ENCODE peak calls at places on chromosome 1, in eight cellular contexts. P is left ventricle myocardium inferior, J is epithelial cell of esophagus, K is stomach, L is body of pancreas, Q is HepG2, G is GM23338, X is astrocyte of the cerebellum. Z is an unnamed sample.

GRCh38 chr1:152398812-152399698 is 15.0 kb downstream of the CRNN start:
- DNase-seq in P (no peak), J (peak), K (no peak), L (peak), Q (peak), G (peak), X (no peak), Z (no peak)

GRCh38 chr1:39538531-39539251 is 37.9 kb downstream of the PABPC4 start:
- DNase-seq in P (no peak), J (no peak), K (no peak), L (no peak), Q (no peak), G (no peak), X (no peak), Z (no peak)

GRCh38 chr1:66285618-66286270 is 248.2 kb upstream of the SGIP1 start:
- DNase-seq in P (no peak), J (peak), K (no peak), L (no peak), Q (no peak), G (no peak), X (no peak), Z (no peak)

GRCh38 chr1:27086026-27086425 is 68.9 kb downstream of the SLC9A1 start:
- DNase-seq in P (no peak), J (no peak), K (no peak), L (no peak), Q (no peak), G (no peak), X (no peak), Z (no peak)

GRCh38 chr1:170765712-170766330 is 101.9 kb downstream of the PRRX1 start:
- DNase-seq in P (no peak), J (peak), K (no peak), L (no peak), Q (no peak), G (peak), X (peak), Z (no peak)

GRCh38 chr1:247747616-247748015 is 325 bp downstream of the OR14A2 start:
- DNase-seq in P (no peak), J (no peak), K (no peak), L (no peak), Q (no peak), G (no peak), X (peak), Z (no peak)

GRCh38 chr1:183137782-183138181 is 48.3 kb upstream of the LAMC2 start:
- DNase-seq in P (no peak), J (peak), K (no peak), L (no peak), Q (no peak), G (no peak), X (no peak), Z (no peak)

GRCh38 chr1:227891223-227891954 is 56.3 kb downstream of the WNT9A start:
- DNase-seq in P (no peak), J (no peak), K (peak), L (peak), Q (no peak), G (no peak), X (no peak), Z (peak)

GRCh38 chr1:186042216-186042615 is 308.0 kb downstream of the HMCN1 start:
- DNase-seq in P (no peak), J (peak), K (no peak), L (no peak), Q (no peak), G (no peak), X (no peak), Z (no peak)

GRCh38 chr1:11682799-11683198 is 1.9 kb upstream of the MAD2L2 start:
- DNase-seq in P (no peak), J (no peak), K (no peak), L (no peak), Q (no peak), G (peak), X (no peak), Z (no peak)

GRCh38 chr1:20620005-20620404 is 13.3 kb upstream of the PINK1 start:
- DNase-seq in P (no peak), J (no peak), K (no peak), L (no peak), Q (no peak), G (no peak), X (no peak), Z (no peak)

GRCh38 chr1:243943671-243944428 is 93.8 kb upstream of the AKT3 start:
- DNase-seq in P (no peak), J (no peak), K (no peak), L (no peak), Q (no peak), G (no peak), X (no peak), Z (no peak)

GRCh38 chr1:211537253-211537652 is 41.7 kb downstream of the SLC30A1 start:
- DNase-seq in P (no peak), J (peak), K (peak), L (no peak), Q (no peak), G (no peak), X (no peak), Z (no peak)

GRCh38 chr1:224168859-224169380 is 14.1 kb upstream of the DEGS1 start:
- DNase-seq in P (no peak), J (peak), K (no peak), L (no peak), Q (peak), G (no peak), X (peak), Z (no peak)

GRCh38 chr1:35192056-35192852 is 691 bp downstream of the SFPQ start:
- DNase-seq in P (peak), J (peak), K (peak), L (peak), Q (peak), G (peak), X (peak), Z (peak)

GRCh38 chr1:180530501-180530900 is 28.1 kb upstream of the ACBD6 start:
- DNase-seq in P (no peak), J (peak), K (no peak), L (no peak), Q (peak), G (peak), X (no peak), Z (no peak)

GRCh38 chr1:53550201-53550741 is 91.1 kb downstream of the DMRTB1 start:
- DNase-seq in P (peak), J (peak), K (no peak), L (peak), Q (no peak), G (no peak), X (no peak), Z (peak)

GRCh38 chr1:212498243-212498642 is 65.5 kb downstream of the NENF start:
- DNase-seq in P (no peak), J (peak), K (no peak), L (no peak), Q (no peak), G (no peak), X (peak), Z (no peak)

GRCh38 chr1:169060906-169061683 is 45.4 kb upstream of the ATP1B1 start:
- DNase-seq in P (no peak), J (no peak), K (no peak), L (no peak), Q (no peak), G (no peak), X (no peak), Z (no peak)

GRCh38 chr1:87867631-87868030 is 539.0 kb downstream of the LMO4 start:
- DNase-seq in P (no peak), J (peak), K (no peak), L (no peak), Q (no peak), G (no peak), X (no peak), Z (no peak)

GRCh38 chr1:196302981-196303380 is 305.3 kb downstream of the KCNT2 start:
- DNase-seq in P (no peak), J (no peak), K (no peak), L (no peak), Q (no peak), G (peak), X (no peak), Z (no peak)

GRCh38 chr1:114009393-114009792 is 30.1 kb downstream of the OLFML3 start:
- DNase-seq in P (no peak), J (peak), K (no peak), L (no peak), Q (peak), G (no peak), X (peak), Z (no peak)

GRCh38 chr1:95223110-95223509 is 10.9 kb upstream of the RWDD3 start:
- DNase-seq in P (no peak), J (peak), K (no peak), L (no peak), Q (no peak), G (no peak), X (no peak), Z (no peak)

GRCh38 chr1:184755226-184756065 is 788 bp upstream of the EDEM3 start:
- DNase-seq in P (no peak), J (peak), K (no peak), L (no peak), Q (no peak), G (peak), X (peak), Z (no peak)

GRCh38 chr1:89166705-89167104 is 9.1 kb downstream of the GBP7 start:
- DNase-seq in P (no peak), J (no peak), K (no peak), L (no peak), Q (no peak), G (no peak), X (no peak), Z (no peak)

GRCh38 chr1:230581446-230582079 is 60.7 kb upstream of the COG2 start:
- DNase-seq in P (no peak), J (no peak), K (no peak), L (no peak), Q (peak), G (peak), X (no peak), Z (no peak)

GRCh38 chr1:239719642-239720258 is 333.4 kb downstream of the CHRM3 start:
- DNase-seq in P (no peak), J (no peak), K (no peak), L (no peak), Q (no peak), G (no peak), X (no peak), Z (no peak)

GRCh38 chr1:113057006-113057405 is 16.0 kb upstream of the LRIG2 start:
- DNase-seq in P (no peak), J (no peak), K (no peak), L (no peak), Q (no peak), G (peak), X (no peak), Z (peak)

GRCh38 chr1:188224263-188224662 is 1395.5 kb downstream of the PLA2G4A start:
- DNase-seq in P (no peak), J (no peak), K (no peak), L (no peak), Q (no peak), G (no peak), X (no peak), Z (no peak)

GRCh38 chr1:219660666-219661463 is 48.0 kb upstream of the ZC3H11B start:
- DNase-seq in P (peak), J (peak), K (peak), L (peak), Q (no peak), G (peak), X (peak), Z (peak)

GRCh38 chr1:167220537-167221125 is at the start of gene POU2F1:
- DNase-seq in P (peak), J (peak), K (peak), L (peak), Q (peak), G (peak), X (peak), Z (peak)
- TF ChIP-seq CTCF in P (peak), J (peak), K (peak), L (peak), Q (peak), G (peak), X (peak), Z (peak)

GRCh38 chr1:55073187-55073916 is 34.0 kb downstream of the PCSK9 start:
- DNase-seq in P (no peak), J (no peak), K (no peak), L (no peak), Q (no peak), G (no peak), X (no peak), Z (no peak)

GRCh38 chr1:55070291-55070690 is 30.9 kb downstream of the PCSK9 start:
- DNase-seq in P (no peak), J (no peak), K (no peak), L (no peak), Q (no peak), G (no peak), X (no peak), Z (no peak)

GRCh38 chr1:55069280-55069679 is 29.9 kb downstream of the PCSK9 start:
- DNase-seq in P (no peak), J (no peak), K (no peak), L (no peak), Q (no peak), G (no peak), X (no peak), Z (no peak)

GRCh38 chr1:55070765-55071164 is 31.4 kb downstream of the PCSK9 start:
- DNase-seq in P (no peak), J (no peak), K (no peak), L (no peak), Q (no peak), G (no peak), X (no peak), Z (no peak)

DNA sequence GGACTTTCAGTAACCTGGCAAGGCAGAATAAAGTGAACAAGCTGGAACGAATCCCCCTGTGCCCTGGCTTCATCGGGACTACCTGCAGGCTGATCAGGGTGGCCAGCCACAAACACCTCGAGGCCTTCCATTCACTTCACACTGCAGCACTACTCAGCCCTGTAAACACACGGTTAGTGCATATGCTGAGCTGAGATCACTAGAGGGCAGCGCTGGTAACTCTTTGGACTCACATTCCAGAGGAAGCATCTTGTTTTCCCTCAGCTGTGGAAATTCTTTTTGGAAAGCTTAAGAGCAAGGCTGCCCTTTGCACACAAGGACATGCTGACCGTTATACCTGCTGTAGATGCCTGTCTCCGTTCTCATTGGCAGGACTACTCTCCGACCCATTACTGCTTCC is 32.1 kb downstream of the PCSK9 start:
- DNase-seq in P (no peak), J (peak), K (no peak), L (no peak), Q (peak), G (peak), X (peak), Z (peak)
- TF ChIP-seq CTCF in P (peak), J (peak), K (no peak), L (peak), Q (peak), G (peak), X (peak), Z (peak)

GRCh38 chr1:242839101-242839500 is 314.6 kb upstream of the PLD5 start:
- DNase-seq in P (no peak), J (no peak), K (no peak), L (no peak), Q (no peak), G (no peak), X (no peak), Z (no peak)

GRCh38 chr1:242847390-242847993 is 323.0 kb upstream of the PLD5 start:
- DNase-seq in P (no peak), J (peak), K (no peak), L (no peak), Q (no peak), G (peak), X (peak), Z (peak)

DNA sequence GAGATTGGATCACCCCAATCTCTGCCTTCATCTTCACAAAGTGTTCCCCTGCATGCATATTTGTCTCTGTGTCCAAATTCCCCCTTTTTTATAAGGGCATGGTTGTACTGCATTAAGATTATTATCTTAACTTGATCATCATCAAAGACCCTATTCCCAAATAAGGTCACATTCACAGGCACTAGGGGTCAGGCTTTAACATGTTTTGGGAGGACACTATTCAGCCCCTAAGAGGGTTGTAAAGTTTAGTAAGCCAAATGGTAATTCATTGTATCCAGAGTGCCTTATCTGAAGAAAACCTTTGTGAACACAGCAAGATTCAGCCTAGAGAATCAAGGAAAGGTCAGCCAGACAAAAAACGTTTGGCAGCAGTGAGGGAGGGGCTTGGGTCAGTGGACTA is 317.6 kb upstream of the PLD5 start:
- DNase-seq in P (no peak), J (no peak), K (no peak), L (no peak), Q (no peak), G (peak), X (no peak), Z (no peak)
- TF ChIP-seq CTCF in P (peak), J (no peak), K (no peak), L (no peak), Q (peak), G (peak), X (no peak), Z (no peak)

DNA sequence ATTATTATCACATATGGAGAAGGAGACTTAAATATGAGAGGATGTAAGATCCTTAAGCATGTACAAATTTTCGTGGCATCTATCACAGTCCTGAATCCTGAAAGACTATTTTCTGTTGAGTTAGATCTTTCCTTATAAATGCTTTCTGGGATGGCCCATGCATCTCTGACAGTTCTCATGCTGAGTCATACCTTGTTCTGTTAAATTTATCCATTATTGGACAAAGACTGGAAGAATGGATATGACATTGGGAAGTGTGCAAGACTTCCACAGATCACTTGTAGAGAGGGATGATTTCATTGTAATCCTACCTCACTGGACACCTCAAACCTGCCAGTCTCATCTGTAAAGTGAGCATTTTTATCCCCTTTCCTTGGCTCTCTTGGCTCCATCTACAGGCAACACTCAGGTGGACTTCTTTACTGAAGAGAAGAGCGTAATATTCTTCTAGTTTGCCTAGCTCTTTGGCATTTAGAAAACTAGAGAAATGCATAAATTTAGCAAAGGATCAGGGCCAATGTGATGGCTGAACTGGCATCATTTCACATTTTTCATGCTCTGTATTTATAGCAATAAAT is 128.2 kb downstream of the NFIA start:
- DNase-seq in P (no peak), J (no peak), K (no peak), L (no peak), Q (peak), G (no peak), X (no peak), Z (no peak)
- TF ChIP-seq CTCF in P (peak), J (peak), K (no peak), L (no peak), Q (peak), G (peak), X (no peak), Z (no peak)

GRCh38 chr1:3167255-3167654 is 98.3 kb downstream of the PRDM16 start:
- DNase-seq in P (no peak), J (no peak), K (no peak), L (no peak), Q (no peak), G (no peak), X (no peak), Z (no peak)
- TF ChIP-seq CTCF in P (no peak), J (no peak), K (no peak), L (no peak), Q (no peak), G (no peak), X (no peak), Z (no peak)

GRCh38 chr1:42730002-42730401 is 10.0 kb downstream of the CLDN19 start:
- DNase-seq in P (no peak), J (no peak), K (no peak), L (no peak), Q (no peak), G (peak), X (no peak), Z (no peak)
- TF ChIP-seq CTCF in P (no peak), J (no peak), K (no peak), L (no peak), Q (peak), G (peak), X (no peak), Z (no peak)

GRCh38 chr1:6593810-6594209 is 8.9 kb downstream of the KLHL21 start:
- DNase-seq in P (no peak), J (no peak), K (no peak), L (no peak), Q (no peak), G (no peak), X (no peak), Z (no peak)
- TF ChIP-seq CTCF in P (no peak), J (no peak), K (no peak), L (no peak), Q (no peak), G (no peak), X (no peak), Z (no peak)

DNA sequence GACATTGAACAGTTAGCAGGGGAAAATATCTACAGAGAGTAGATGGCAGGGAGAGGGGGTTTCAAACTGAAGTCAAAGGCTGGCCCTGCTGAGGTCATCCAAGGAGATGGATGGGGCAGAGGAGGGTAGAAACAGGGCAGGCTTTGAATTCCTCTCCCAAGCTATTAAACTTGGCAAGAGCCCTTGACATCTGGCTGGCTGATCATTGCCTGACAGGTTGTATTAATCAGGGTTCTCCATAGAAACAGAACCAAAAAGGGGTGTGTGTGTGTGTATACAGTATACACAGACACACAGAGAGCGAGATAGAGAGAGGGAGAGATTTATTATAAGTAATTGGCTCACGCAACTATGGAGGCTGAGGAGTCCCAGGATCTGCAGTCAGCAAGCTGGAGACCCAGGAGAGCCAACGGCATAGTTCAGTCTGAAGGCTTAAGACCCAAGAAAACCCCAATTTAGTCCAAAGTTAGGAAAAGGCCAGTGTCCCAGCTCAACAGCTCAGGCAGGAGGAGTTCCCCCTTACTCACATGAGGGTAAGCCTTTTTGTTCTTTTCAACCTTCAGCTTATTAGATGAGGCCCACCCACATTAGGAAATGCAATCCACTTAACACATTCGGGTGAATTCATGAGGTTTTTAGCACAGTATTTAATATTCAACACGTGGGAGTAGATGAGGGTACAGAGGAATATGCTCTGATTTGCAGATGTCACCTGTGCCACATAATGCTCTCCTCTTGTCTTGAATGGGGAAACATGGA is 46.7 kb upstream of the HAO2 start:
- DNase-seq in P (no peak), J (no peak), K (no peak), L (no peak), Q (no peak), G (no peak), X (no peak), Z (no peak)
- TF ChIP-seq CTCF in P (no peak), J (no peak), K (no peak), L (no peak), Q (no peak), G (no peak), X (no peak), Z (no peak)